ENCODE peak calls at places on chromosomes 16 and 17, in eight cellular contexts. O is activated B cell treated with CpG ODN at 0.5 μM for 24 hours; T is effector memory CD8-positive, alpha-beta T cell; M is endothelial cell; J is NCI-H1048; Y is HCEC 1CT; C is M059J; X is hepatocyte. L is an unnamed sample.

GRCh38 chr17:49365667-49366066 is 3.6 kb upstream of the ZNF652 start:
- DNase-seq in O (no peak), T (peak; percentile 38), M (peak; percentile 14), J (no peak), Y (no peak), C (peak; percentile 42), X (peak; percentile 30), L (no peak)

GRCh38 chr17:59409336-59410048 is 78.0 kb downstream of the YPEL2 start:
- DNase-seq in O (no peak), T (no peak), M (no peak), J (no peak), Y (no peak), C (no peak), X (no peak), L (no peak)

GRCh38 chr16:89277049-89277448 is 59.5 kb downstream of the ZNF778 start:
- DNase-seq in O (no peak), T (no peak), M (no peak), J (no peak), Y (no peak), C (no peak), X (no peak), L (no peak)

GRCh38 chr17:59298512-59298911 is 32.9 kb upstream of the YPEL2 start:
- DNase-seq in O (no peak), T (no peak), M (no peak), J (no peak), Y (no peak), C (no peak), X (no peak), L (no peak)

GRCh38 chr16:46974352-46974751 is 878 bp upstream of the DNAJA2 start:
- DNase-seq in O (no peak), T (peak; percentile 2), M (no peak), J (no peak), Y (no peak), C (peak; percentile 11), X (no peak), L (no peak)

GRCh38 chr17:50944902-50945720 is 79.0 kb upstream of the TOB1 start:
- DNase-seq in O (peak; percentile 1), T (no peak), M (no peak), J (no peak), Y (no peak), C (no peak), X (no peak), L (no peak)

GRCh38 chr16:29111421-29111820 is 126.6 kb downstream of the LAT start:
- DNase-seq in O (no peak), T (no peak), M (no peak), J (no peak), Y (no peak), C (no peak), X (no peak), L (no peak)

GRCh38 chr17:48100591-48101011 is 677 bp downstream of the CBX1 start:
- DNase-seq in O (no peak), T (no peak), M (peak; percentile 35), J (peak; percentile 17), Y (peak; percentile 53), C (peak; percentile 67), X (peak; percentile 75), L (peak; percentile 79)

GRCh38 chr17:62017496-62017895 is 47.6 kb downstream of the MED13 start:
- DNase-seq in O (no peak), T (no peak), M (no peak), J (no peak), Y (peak; percentile 45), C (peak; percentile 8), X (no peak), L (no peak)

GRCh38 chr17:35361027-35361426 is 12.4 kb downstream of the SLFN11 start:
- DNase-seq in O (no peak), T (no peak), M (no peak), J (no peak), Y (no peak), C (no peak), X (no peak), L (no peak)

GRCh38 chr16:87834668-87835473 is 34.4 kb downstream of the SLC7A5 start:
- DNase-seq in O (no peak), T (no peak), M (no peak), J (no peak), Y (no peak), C (no peak), X (peak; percentile 81), L (peak; percentile 81)

L was measured in mesothelial cell of epicardium.